ENCODE peak calls at places on chromosomes 16 and 17, in six cellular contexts. Z, J, B, Y, D and U are unnamed samples.

GRCh38 chr17:45310380-45311324 is 6.2 kb downstream of the MAP3K14 start:
- DNase-seq in Z (no peak), J (no peak), B (no peak), Y (no peak), D (peak), U (no peak)

GRCh38 chr16:67645397-67646121 is 615 bp downstream of the CARMIL2 start:
- DNase-seq in Z (no peak), J (no peak), B (no peak), Y (no peak), D (no peak), U (no peak)

GRCh38 chr17:49213803-49214202 is 3.3 kb downstream of the ABI3 start:
- DNase-seq in Z (no peak), J (no peak), B (no peak), Y (no peak), D (no peak), U (no peak)

GRCh38 chr16:27199747-27200146 is 3.6 kb upstream of the KDM8 start:
- DNase-seq in Z (no peak), J (no peak), B (no peak), Y (no peak), D (no peak), U (no peak)

GRCh38 chr17:64028874-64029464 is 8.5 kb upstream of the ICAM2 start:
- DNase-seq in Z (peak), J (no peak), B (peak), Y (no peak), D (peak), U (peak)

GRCh38 chr16:72972878-72973571 is 74.9 kb downstream of the ZFHX3 start:
- DNase-seq in Z (no peak), J (no peak), B (no peak), Y (no peak), D (no peak), U (peak)

GRCh38 chr17:28726396-28726911 is 421 bp upstream of the TLCD1 start:
- DNase-seq in Z (peak), J (no peak), B (peak), Y (no peak), D (peak), U (peak)

GRCh38 chr17:81805707-81806460 is 1.9 kb downstream of the GCGR start:
- DNase-seq in Z (no peak), J (no peak), B (no peak), Y (no peak), D (no peak), U (no peak)

GRCh38 chr17:9859781-9860180 is 34.1 kb downstream of the GLP2R start:
- DNase-seq in Z (no peak), J (no peak), B (no peak), Y (no peak), D (no peak), U (no peak)

GRCh38 chr17:9140550-9141422 is 119.5 kb downstream of the NTN1 start:
- DNase-seq in Z (no peak), J (no peak), B (no peak), Y (no peak), D (no peak), U (no peak)

GRCh38 chr17:40314557-40314953 is 5.6 kb downstream of the RARA start:
- DNase-seq in Z (peak), J (peak), B (peak), Y (peak), D (peak), U (peak)

GRCh38 chr17:72404872-72405271 is 284.1 kb downstream of the SOX9 start:
- DNase-seq in Z (no peak), J (no peak), B (peak), Y (no peak), D (peak), U (no peak)

GRCh38 chr17:30244853-30245385 is 9.4 kb upstream of the SLC6A4 start:
- DNase-seq in Z (no peak), J (no peak), B (peak), Y (no peak), D (no peak), U (peak)

GRCh38 chr17:45834471-45835396 is 9.9 kb upstream of the SPPL2C start:
- DNase-seq in Z (peak), J (no peak), B (no peak), Y (no peak), D (no peak), U (peak)

GRCh38 chr16:89710709-89711564 is 9.4 kb upstream of the SPATA2L start:
- DNase-seq in Z (no peak), J (no peak), B (no peak), Y (no peak), D (no peak), U (no peak)

GRCh38 chr17:78774956-78775571 is 7.0 kb downstream of the CYTH1 start:
- DNase-seq in Z (no peak), J (no peak), B (no peak), Y (no peak), D (no peak), U (no peak)

GRCh38 chr17:71208111-71208704 is 912.6 kb upstream of the SOX9 start:
- DNase-seq in Z (no peak), J (no peak), B (peak), Y (no peak), D (peak), U (peak)

GRCh38 chr17:56976941-56977570 is 875 bp upstream of the SCPEP1 start:
- DNase-seq in Z (no peak), J (no peak), B (no peak), Y (no peak), D (peak), U (no peak)
- H3K4me3 ChIP-seq in Z (peak), J (peak), B (peak), Y (peak), D (peak), U (no peak)

GRCh38 chr17:6856054-6856453 is 24.5 kb upstream of the TEKT1 start:
- DNase-seq in Z (no peak), J (no peak), B (no peak), Y (no peak), D (no peak), U (no peak)

GRCh38 chr17:6857904-6858303 is 26.4 kb upstream of the TEKT1 start:
- DNase-seq in Z (no peak), J (no peak), B (no peak), Y (no peak), D (no peak), U (no peak)

GRCh38 chr17:6857336-6857735 is 25.8 kb upstream of the TEKT1 start:
- DNase-seq in Z (no peak), J (no peak), B (no peak), Y (no peak), D (no peak), U (no peak)

GRCh38 chr17:6853764-6854442 is 22.4 kb upstream of the TEKT1 start:
- DNase-seq in Z (peak), J (no peak), B (no peak), Y (no peak), D (no peak), U (peak)
- TF ChIP-seq CTCF in Z (peak), J (peak), B (peak), Y (no peak), D (peak), U (peak)

GRCh38 chr16:20879175-20880053 is 20.7 kb downstream of the DCUN1D3 start:
- DNase-seq in Z (peak), J (no peak), B (peak), Y (no peak), D (peak), U (peak)
- H3K4me3 ChIP-seq in Z (no peak), J (no peak), B (peak), Y (peak), D (no peak), U (no peak)

GRCh38 chr16:35186045-35186759 is 1726.8 kb downstream of the TP53TG3F start:
- DNase-seq in Z (no peak), J (no peak), B (no peak), Y (no peak), D (no peak), U (no peak)

GRCh38 chr16:35182943-35183550 is 1723.6 kb downstream of the TP53TG3F start:
- DNase-seq in Z (no peak), J (no peak), B (no peak), Y (no peak), D (no peak), U (no peak)

GRCh38 chr16:35184356-35184870 is 1725.0 kb downstream of the TP53TG3F start:
- DNase-seq in Z (no peak), J (no peak), B (no peak), Y (no peak), D (no peak), U (no peak)

GRCh38 chr16:35187665-35188225 is 1728.3 kb downstream of the TP53TG3F start:
- DNase-seq in Z (no peak), J (no peak), B (no peak), Y (no peak), D (no peak), U (no peak)

DNA sequence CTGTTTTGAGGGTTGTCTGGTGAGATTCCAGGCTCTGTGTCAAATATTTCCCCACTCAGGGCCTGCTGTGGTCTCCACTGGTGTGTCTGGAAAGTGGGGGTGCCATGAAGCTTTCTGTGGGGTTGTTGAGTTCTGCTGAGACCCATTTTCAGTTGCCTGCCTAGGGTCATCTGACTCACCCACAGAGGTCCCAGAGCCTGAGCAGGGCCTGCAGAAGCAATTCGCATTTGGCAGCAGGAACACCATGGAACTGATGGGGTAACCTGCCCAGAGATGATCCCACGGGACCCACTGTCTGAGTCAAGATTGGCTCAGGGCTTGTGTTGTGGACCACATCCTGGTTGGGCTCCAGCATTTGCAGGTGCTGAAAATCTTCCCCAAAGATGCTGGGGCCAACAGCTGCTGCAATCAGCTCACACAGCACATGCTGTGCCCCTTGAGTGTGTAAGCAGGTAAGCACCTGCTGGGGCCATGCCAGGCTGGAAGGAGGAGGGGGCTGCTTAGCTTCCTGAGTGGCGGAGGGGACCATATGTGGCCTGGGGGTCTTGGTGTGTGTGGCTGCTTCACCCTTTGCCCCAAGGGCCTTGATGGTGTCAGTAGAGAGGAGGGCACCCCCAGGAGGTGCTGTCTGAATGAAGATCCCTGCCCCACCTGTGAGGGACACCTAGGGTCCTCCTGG is 1726.1 kb downstream of the TP53TG3F start:
- DNase-seq in Z (no peak), J (no peak), B (no peak), Y (no peak), D (no peak), U (no peak)
- TF ChIP-seq CTCF in Z (no peak), J (no peak), B (no peak), Y (no peak), D (no peak), U (no peak)